ENCODE peak calls at places on chromosomes 6 and 20, in four cellular contexts. One of them, this sample, is unnamed.

GRCh38 chr20:49562341-49563014 is 5.5 kb downstream of the PTGIS start:
- DNase-seq in H1: peak
- DNase-seq in GM12878: no peak
- DNase-seq in HepG2: no peak
- DNase-seq in this sample: no peak

GRCh38 chr6:51410453-51410852 is 591.8 kb downstream of the TFAP2B start:
- DNase-seq in H1: no peak
- DNase-seq in GM12878: no peak
- DNase-seq in HepG2: no peak
- DNase-seq in this sample: no peak

GRCh38 chr6:35590622-35591066 is 77.9 kb upstream of the TULP1 start:
- DNase-seq in H1: no peak
- DNase-seq in GM12878: no peak
- DNase-seq in HepG2: no peak
- DNase-seq in this sample: no peak

GRCh38 chr6:152598858-152599537 is 38.2 kb downstream of the SYNE1 start:
- DNase-seq in H1: no peak
- DNase-seq in GM12878: no peak
- DNase-seq in HepG2: no peak
- DNase-seq in this sample: no peak

GRCh38 chr6:81237226-81237625 is 515.3 kb downstream of the TENT5A start:
- DNase-seq in H1: no peak
- DNase-seq in GM12878: no peak
- DNase-seq in HepG2: no peak
- DNase-seq in this sample: no peak

GRCh38 chr6:43855247-43855646 is 85.2 kb downstream of the VEGFA start:
- DNase-seq in H1: no peak
- DNase-seq in GM12878: peak
- DNase-seq in HepG2: no peak
- DNase-seq in this sample: no peak

GRCh38 chr20:53510266-53510665 is 83.4 kb downstream of the ZNF217 start:
- DNase-seq in H1: peak
- DNase-seq in GM12878: no peak
- DNase-seq in HepG2: no peak
- DNase-seq in this sample: no peak

GRCh38 chr6:160142115-160142715 is 20.6 kb downstream of the SLC22A1 start:
- DNase-seq in H1: no peak
- DNase-seq in GM12878: no peak
- DNase-seq in HepG2: no peak
- DNase-seq in this sample: no peak

GRCh38 chr20:33437141-33437911 is 6.2 kb downstream of the SNTA1 start:
- DNase-seq in H1: no peak
- DNase-seq in GM12878: no peak
- DNase-seq in HepG2: no peak
- DNase-seq in this sample: no peak

GRCh38 chr6:63316113-63316512 is 3.7 kb downstream of the LGSN start:
- DNase-seq in H1: no peak
- DNase-seq in GM12878: no peak
- DNase-seq in HepG2: no peak
- DNase-seq in this sample: no peak

GRCh38 chr6:160462551-160463109 is 114.5 kb downstream of the SLC22A3 start:
- DNase-seq in H1: no peak
- DNase-seq in GM12878: peak
- DNase-seq in HepG2: no peak
- DNase-seq in this sample: no peak

GRCh38 chr6:48449002-48449401 is 338.0 kb upstream of the PTCHD4 start:
- DNase-seq in H1: no peak
- DNase-seq in GM12878: no peak
- DNase-seq in HepG2: no peak
- DNase-seq in this sample: no peak

GRCh38 chr6:89145962-89146747 is at the start of gene PM20D2:
- DNase-seq in H1: peak
- DNase-seq in GM12878: no peak
- DNase-seq in HepG2: peak
- DNase-seq in this sample: peak

GRCh38 chr20:49496043-49496442 is 13.6 kb upstream of the KCNB1 start:
- DNase-seq in H1: no peak
- DNase-seq in GM12878: no peak
- DNase-seq in HepG2: no peak
- DNase-seq in this sample: no peak

GRCh38 chr6:29553268-29554057 is 6.1 kb downstream of the UBD start:
- DNase-seq in H1: peak
- DNase-seq in GM12878: no peak
- DNase-seq in HepG2: no peak
- DNase-seq in this sample: peak

GRCh38 chr6:152129606-152130249 is 322.2 kb downstream of the ESR1 start:
- DNase-seq in H1: no peak
- DNase-seq in GM12878: no peak
- DNase-seq in HepG2: no peak
- DNase-seq in this sample: no peak

GRCh38 chr20:10357061-10357708 is 76.8 kb downstream of the MKKS start:
- DNase-seq in H1: no peak
- DNase-seq in GM12878: no peak
- DNase-seq in HepG2: no peak
- DNase-seq in this sample: no peak

GRCh38 chr6:12776291-12776690 is 59.7 kb downstream of the PHACTR1 start:
- DNase-seq in H1: no peak
- DNase-seq in GM12878: no peak
- DNase-seq in HepG2: no peak
- DNase-seq in this sample: no peak

GRCh38 chr20:25203891-25204320 is 8.4 kb downstream of the ENTPD6 start:
- DNase-seq in H1: no peak
- DNase-seq in GM12878: no peak
- DNase-seq in HepG2: no peak
- DNase-seq in this sample: no peak

GRCh38 chr20:10758446-10758845 is 84.6 kb upstream of the JAG1 start:
- DNase-seq in H1: no peak
- DNase-seq in GM12878: no peak
- DNase-seq in HepG2: peak
- DNase-seq in this sample: no peak

GRCh38 chr6:33052627-33053026 is 20.8 kb downstream of the HLA-DPA1 start:
- DNase-seq in H1: no peak
- DNase-seq in GM12878: no peak
- DNase-seq in HepG2: no peak
- DNase-seq in this sample: no peak

GRCh38 chr20:39627765-39628164 is 665.6 kb downstream of the DHX35 start:
- DNase-seq in H1: no peak
- DNase-seq in GM12878: no peak
- DNase-seq in HepG2: no peak
- DNase-seq in this sample: no peak

GRCh38 chr6:109456710-109457595 is 1.4 kb upstream of the MICAL1 start:
- DNase-seq in H1: no peak
- DNase-seq in GM12878: no peak
- DNase-seq in HepG2: no peak
- DNase-seq in this sample: no peak

GRCh38 chr20:47146703-47147102 is 209.8 kb downstream of the ZMYND8 start:
- DNase-seq in H1: no peak
- DNase-seq in GM12878: no peak
- DNase-seq in HepG2: peak
- DNase-seq in this sample: no peak

GRCh38 chr6:62980093-62980492 is 231.2 kb upstream of the FKBP1C start:
- DNase-seq in H1: no peak
- DNase-seq in GM12878: no peak
- DNase-seq in HepG2: no peak
- DNase-seq in this sample: no peak

GRCh38 chr20:22617160-22617559 is 32.8 kb upstream of the FOXA2 start:
- DNase-seq in H1: peak
- DNase-seq in GM12878: no peak
- DNase-seq in HepG2: peak
- DNase-seq in this sample: no peak

GRCh38 chr6:148144917-148145521 is 197.6 kb upstream of the SASH1 start:
- DNase-seq in H1: peak
- DNase-seq in GM12878: no peak
- DNase-seq in HepG2: peak
- DNase-seq in this sample: peak

GRCh38 chr6:37381579-37381978 is 27.8 kb downstream of the RNF8 start:
- DNase-seq in H1: peak
- DNase-seq in GM12878: peak
- DNase-seq in HepG2: peak
- DNase-seq in this sample: peak

GRCh38 chr6:127069659-127070279 is 48.7 kb upstream of the RSPO3 start:
- DNase-seq in H1: no peak
- DNase-seq in GM12878: no peak
- DNase-seq in HepG2: peak
- DNase-seq in this sample: peak

GRCh38 chr6:108897371-108897770 is 49.1 kb downstream of the ARMC2 start:
- DNase-seq in H1: no peak
- DNase-seq in GM12878: no peak
- DNase-seq in HepG2: no peak
- DNase-seq in this sample: no peak

GRCh38 chr6:69138893-69139494 is 503.9 kb downstream of the ADGRB3 start:
- DNase-seq in H1: no peak
- DNase-seq in GM12878: no peak
- DNase-seq in HepG2: no peak
- DNase-seq in this sample: no peak
- TF ChIP-seq SUZ12 in H1: no peak
- TF ChIP-seq SUZ12 in GM12878: no peak
- TF ChIP-seq SUZ12 in HepG2: no peak
- TF ChIP-seq SUZ12 in this sample: no peak

DNA sequence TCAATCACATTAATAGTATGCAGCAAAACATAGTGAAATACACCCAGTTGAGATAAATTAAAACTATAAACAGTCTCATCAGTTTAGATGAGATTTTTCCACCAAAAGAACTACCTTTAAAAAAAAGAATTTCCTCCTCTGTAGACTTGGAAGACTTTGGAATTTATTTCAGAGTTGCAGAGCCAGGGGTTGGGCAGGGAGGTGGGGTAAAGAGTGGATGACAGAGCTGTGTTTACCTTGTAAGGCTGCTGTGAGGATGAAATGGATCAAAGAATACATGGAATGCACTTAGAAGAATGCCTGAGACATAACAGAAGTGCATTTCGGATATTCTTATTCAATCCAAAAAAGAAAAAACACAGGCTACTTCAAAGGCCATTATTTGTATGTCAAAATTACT is 6.4 kb upstream of the LY86 start:
- DNase-seq in H1: no peak
- DNase-seq in GM12878: no peak
- DNase-seq in HepG2: no peak
- DNase-seq in this sample: no peak
- TF ChIP-seq SP1 in H1: no peak
- TF ChIP-seq SP1 in GM12878: no peak
- TF ChIP-seq SP1 in HepG2: no peak
- TF ChIP-seq SP1 in this sample: no peak

DNA sequence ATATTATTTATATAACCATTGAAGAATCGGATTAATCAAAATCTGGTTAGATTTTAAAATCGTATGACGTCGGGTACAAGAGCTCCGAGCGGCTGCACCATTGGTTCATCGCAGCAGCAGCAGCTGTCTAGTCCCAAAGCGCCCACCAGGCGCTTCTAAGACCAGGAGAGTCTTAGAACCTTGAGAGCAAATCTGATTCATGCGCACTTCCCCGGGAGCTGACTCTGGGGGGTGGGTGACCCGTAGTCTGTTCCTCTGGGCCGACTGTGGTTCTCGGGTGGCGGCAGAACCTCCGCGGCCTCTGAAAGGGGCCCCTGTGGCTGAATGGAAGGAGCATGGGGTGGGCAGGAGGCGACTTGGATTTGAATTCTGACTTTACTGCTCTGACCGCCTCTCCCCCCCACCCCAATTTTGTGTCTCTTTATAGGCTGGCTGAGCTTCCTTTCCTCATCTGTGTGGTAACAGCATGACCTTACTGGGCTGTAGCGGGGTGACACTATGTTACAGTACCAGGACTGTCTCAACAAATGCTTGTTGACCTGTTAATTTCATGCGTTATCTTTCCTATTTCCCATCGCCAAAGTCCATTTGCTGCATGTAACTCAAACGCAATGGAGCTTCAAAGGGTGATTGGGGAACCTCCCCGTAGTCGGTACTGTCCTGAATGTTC is 119.7 kb downstream of the RTN4IP1 start:
- DNase-seq in H1: peak
- DNase-seq in GM12878: no peak
- DNase-seq in HepG2: peak
- DNase-seq in this sample: no peak
- TF ChIP-seq SUZ12 in H1: no peak
- TF ChIP-seq SUZ12 in GM12878: no peak
- TF ChIP-seq SUZ12 in HepG2: no peak
- TF ChIP-seq SUZ12 in this sample: no peak

DNA sequence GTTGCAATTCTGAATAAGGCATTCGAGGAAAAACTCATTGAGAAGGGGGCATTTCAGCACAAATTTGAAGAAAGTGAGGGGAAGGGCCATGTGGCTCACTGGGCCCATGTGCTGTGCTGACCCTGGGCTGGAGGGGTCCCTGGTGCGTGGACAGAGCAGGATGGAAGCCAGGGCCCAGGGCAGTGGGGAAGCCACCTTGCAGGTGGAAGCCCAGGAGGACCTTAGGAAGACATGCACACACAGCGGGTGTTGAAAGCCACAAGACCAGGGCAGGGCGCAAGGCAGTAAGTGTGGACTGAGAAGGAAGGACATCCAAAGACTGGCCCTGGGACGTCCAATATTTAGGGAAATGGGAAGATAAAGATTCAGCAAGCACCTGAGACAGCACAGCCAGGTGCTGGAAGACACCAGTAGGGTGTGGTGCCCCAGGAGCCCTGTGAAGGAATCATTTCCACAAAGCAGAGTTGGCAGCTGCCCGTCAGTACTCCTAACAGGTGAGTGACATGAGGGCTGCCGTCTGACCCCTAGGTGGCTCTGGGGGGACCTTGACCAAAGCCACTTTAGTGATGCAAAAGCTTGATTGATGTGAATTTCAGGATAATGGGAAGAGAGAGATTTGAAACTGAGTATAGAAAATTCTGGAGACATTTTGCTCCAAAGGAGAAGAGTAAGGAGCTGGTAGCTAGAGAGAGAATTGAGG is 254.4 kb upstream of the EXOC2 start:
- DNase-seq in H1: no peak
- DNase-seq in GM12878: no peak
- DNase-seq in HepG2: no peak
- DNase-seq in this sample: no peak
- TF ChIP-seq SP1 in H1: no peak
- TF ChIP-seq SP1 in GM12878: no peak
- TF ChIP-seq SP1 in HepG2: no peak
- TF ChIP-seq SP1 in this sample: no peak

GRCh38 chr20:59752101-59752586 is 147.8 kb downstream of the PHACTR3 start:
- DNase-seq in H1: no peak
- DNase-seq in GM12878: peak
- DNase-seq in HepG2: no peak
- DNase-seq in this sample: no peak
- TF ChIP-seq SUZ12 in H1: no peak
- TF ChIP-seq SUZ12 in GM12878: no peak
- TF ChIP-seq SUZ12 in HepG2: no peak
- TF ChIP-seq SUZ12 in this sample: no peak